ENCODE peak calls at places on chromosomes 12 and 14, in eight cellular contexts. V is A549, L is SK-N-SH, I is transverse colon, M is stomach, N is ovary, J is HepG2, Q is sigmoid colon. G is an unnamed sample.

GRCh38 chr14:55028476-55028875 is 1.4 kb downstream of the SOCS4 start:
- DNase-seq in L (no peak), Q (no peak), I (no peak), M (no peak), J (no peak), N (no peak), V (no peak), G (no peak)

GRCh38 chr14:90985601-90986242 is 74.7 kb downstream of the RPS6KA5 start:
- DNase-seq in J (no peak), I (no peak), M (no peak), N (no peak), Q (no peak), L (no peak), V (no peak), G (no peak)

GRCh38 chr14:61321385-61322010 is at the start of gene PRKCH:
- DNase-seq in J (peak), N (peak), Q (peak), M (peak), L (peak), I (peak), V (peak), G (no peak)

GRCh38 chr12:62530596-62530995 is 64.0 kb downstream of the MON2 start:
- DNase-seq in L (no peak), Q (no peak), V (no peak), I (no peak), M (no peak), N (no peak), J (no peak), G (no peak)

GRCh38 chr12:82968644-82969339 is 282.1 kb downstream of the TMTC2 start:
- DNase-seq in I (no peak), V (no peak), J (no peak), L (peak), M (no peak), Q (no peak), N (no peak), G (no peak)

GRCh38 chr12:32089156-32089950 is 17.3 kb upstream of the BICD1 start:
- DNase-seq in Q (no peak), M (no peak), V (no peak), I (no peak), J (no peak), L (peak), N (no peak), G (no peak)

GRCh38 chr12:65278576-65279386 is at the start of gene MSRB3:
- DNase-seq in M (peak), J (peak), I (peak), Q (peak), V (peak), N (peak), L (peak), G (no peak)

GRCh38 chr12:109309441-109310246 is 560 bp upstream of the FOXN4 start:
- DNase-seq in M (no peak), L (peak), Q (no peak), N (no peak), I (no peak), V (no peak), J (no peak), G (no peak)

GRCh38 chr12:105292705-105293104 is 37.8 kb upstream of the C12orf75 start:
- DNase-seq in Q (no peak), V (no peak), L (no peak), J (no peak), N (no peak), I (no peak), M (no peak), G (no peak)

GRCh38 chr12:34390846-34391700 is 368.8 kb downstream of the ALG10 start:
- DNase-seq in L (no peak), J (no peak), I (no peak), M (no peak), V (no peak), N (no peak), Q (peak), G (no peak)

GRCh38 chr12:51056242-51056641 is 8.1 kb downstream of the LETMD1 start:
- DNase-seq in N (no peak), J (no peak), Q (no peak), M (no peak), I (no peak), L (no peak), V (no peak), G (no peak)

GRCh38 chr14:94598816-94599655 is 13.2 kb upstream of the SERPINA3 start:
- DNase-seq in N (peak), V (peak), I (peak), M (peak), Q (peak), J (peak), L (no peak), G (no peak)

GRCh38 chr12:21710944-21711343 is 53.3 kb upstream of the LDHB start:
- DNase-seq in I (no peak), Q (no peak), L (no peak), N (no peak), V (no peak), J (no peak), M (no peak), G (no peak)

GRCh38 chr12:108151505-108152178 is 22.6 kb downstream of the WSCD2 start:
- DNase-seq in V (no peak), Q (no peak), J (no peak), M (no peak), L (no peak), I (no peak), N (no peak), G (no peak)

GRCh38 chr14:99733551-99734405 is 49.7 kb downstream of the CYP46A1 start:
- DNase-seq in V (no peak), Q (peak), N (peak), L (no peak), J (no peak), I (peak), M (no peak), G (no peak)

GRCh38 chr12:85468356-85469157 is 188.5 kb downstream of the ALX1 start:
- DNase-seq in I (peak), J (peak), N (peak), L (peak), M (peak), Q (no peak), V (peak), G (peak)

GRCh38 chr12:105783983-105784947 is 354.5 kb downstream of the NUAK1 start:
- DNase-seq in Q (no peak), V (no peak), L (no peak), N (no peak), J (no peak), I (no peak), M (no peak), G (peak)

GRCh38 chr12:82781288-82782078 is 94.8 kb downstream of the TMTC2 start:
- DNase-seq in N (no peak), I (no peak), L (no peak), J (no peak), M (no peak), V (no peak), Q (no peak), G (no peak)

GRCh38 chr12:128551266-128552025 is 272.3 kb downstream of the SLC15A4 start:
- DNase-seq in V (no peak), L (no peak), I (no peak), J (no peak), N (no peak), Q (no peak), M (no peak), G (no peak)

GRCh38 chr14:59511916-59512530 is 27.7 kb downstream of the JKAMP start:
- DNase-seq in Q (no peak), L (peak), V (peak), J (no peak), M (no peak), N (no peak), I (peak), G (no peak)

GRCh38 chr14:38762436-38762835 is 340.6 kb downstream of the SEC23A start:
- DNase-seq in Q (no peak), N (no peak), I (no peak), J (no peak), L (no peak), M (no peak), V (no peak), G (no peak)

GRCh38 chr12:129101404-129101803 is 248.1 kb downstream of the GLT1D1 start:
- DNase-seq in L (no peak), N (no peak), I (no peak), Q (no peak), V (no peak), M (no peak), J (no peak), G (no peak)

GRCh38 chr12:127290251-127290650 is 976.7 kb upstream of the TMEM132C start:
- DNase-seq in N (no peak), J (no peak), V (no peak), Q (no peak), L (no peak), M (no peak), I (no peak), G (no peak)

GRCh38 chr12:74889563-74890236 is 319.9 kb downstream of the KCNC2 start:
- DNase-seq in J (no peak), Q (no peak), L (no peak), N (no peak), I (no peak), M (no peak), V (peak), G (no peak)

GRCh38 chr14:68027276-68027675 is 207.7 kb downstream of the RAD51B start:
- DNase-seq in V (no peak), Q (no peak), N (no peak), L (no peak), I (no peak), M (no peak), J (no peak), G (no peak)

GRCh38 chr14:41609704-41610183 is 3.1 kb downstream of the LRFN5 start:
- DNase-seq in J (no peak), I (no peak), L (peak), Q (peak), M (no peak), V (no peak), N (peak), G (no peak)

GRCh38 chr12:119713551-119714031 is 45.7 kb downstream of the PRKAB1 start:
- DNase-seq in V (no peak), I (no peak), J (no peak), N (no peak), L (no peak), Q (no peak), M (peak), G (no peak)

GRCh38 chr12:46177020-46177419 is 91.8 kb downstream of the SLC38A1 start:
- DNase-seq in L (no peak), I (no peak), M (no peak), V (no peak), N (no peak), J (no peak), Q (no peak), G (peak)
- TF ChIP-seq EP300 in L (no peak), I (no peak), M (no peak), V (no peak), N (no peak), J (no peak), Q (no peak), G (no peak)

GRCh38 chr14:100900837-100901390 is 2.6 kb downstream of the RTL1 start:
- DNase-seq in M (no peak), L (peak), V (peak), J (peak), Q (peak), I (peak), N (peak), G (no peak)

GRCh38 chr14:100899841-100900771 is 3.4 kb downstream of the RTL1 start:
- DNase-seq in I (no peak), J (peak), N (peak), Q (peak), M (no peak), L (peak), V (no peak), G (no peak)

GRCh38 chr14:100898465-100898864 is 5.1 kb downstream of the RTL1 start:
- DNase-seq in M (no peak), V (no peak), J (no peak), I (no peak), Q (peak), N (peak), L (no peak), G (no peak)

GRCh38 chr14:100901391-100902183 is 1.9 kb downstream of the RTL1 start:
- DNase-seq in V (no peak), M (no peak), N (peak), J (no peak), I (no peak), Q (peak), L (peak), G (no peak)

DNA sequence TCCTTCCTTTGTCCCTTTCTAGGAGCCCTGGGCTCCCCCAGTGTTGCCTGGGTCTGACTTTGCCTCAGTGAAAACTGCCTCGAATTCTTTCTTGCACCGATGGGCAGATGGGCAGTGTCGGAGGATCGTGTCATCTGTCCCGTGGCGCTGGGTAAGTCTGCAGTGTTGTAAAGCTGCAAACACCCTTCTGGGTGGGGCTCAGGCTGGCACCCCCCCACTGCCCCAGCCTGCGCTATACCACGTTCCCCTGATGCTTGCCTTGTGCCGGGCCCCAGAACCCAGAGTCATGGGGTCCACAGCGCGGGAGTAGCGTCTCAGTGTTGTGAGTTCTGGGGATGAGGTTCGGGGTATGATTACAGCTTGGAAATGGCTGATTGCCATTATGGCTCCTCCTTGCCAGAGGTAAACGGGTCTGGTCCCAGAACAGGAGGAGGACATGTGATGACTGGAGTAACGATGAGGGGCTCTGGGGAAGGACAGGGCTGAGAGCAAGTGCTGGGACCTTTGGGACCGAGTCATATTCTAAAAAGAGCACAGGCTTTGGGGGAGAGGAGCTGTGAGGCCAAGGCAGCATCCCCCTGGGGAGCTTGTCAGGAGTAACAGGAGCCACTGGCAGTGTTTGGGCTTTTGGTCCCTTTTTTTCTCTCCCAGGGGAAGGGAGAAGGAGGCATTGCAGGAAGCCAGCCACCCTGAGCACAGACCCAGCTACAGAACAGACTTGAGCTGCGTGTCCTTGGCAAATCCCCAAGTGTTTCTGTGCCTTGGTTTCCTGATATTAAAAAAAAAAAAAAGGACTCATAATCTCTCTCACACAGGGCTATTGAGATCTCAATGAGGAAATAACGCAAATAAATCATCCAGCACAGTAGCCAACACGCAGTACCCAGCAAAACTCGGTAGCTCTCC is 4.3 kb downstream of the RTL1 start:
- DNase-seq in N (peak), Q (peak), I (no peak), V (no peak), M (no peak), J (no peak), L (peak), G (no peak)
- TF ChIP-seq EP300 in N (no peak), Q (no peak), I (no peak), V (no peak), M (no peak), J (no peak), L (no peak), G (no peak)

GRCh38 chr14:102586420-102587119 is 5.9 kb upstream of the RCOR1 start:
- DNase-seq in M (no peak), Q (no peak), V (no peak), J (no peak), N (no peak), L (no peak), I (no peak), G (no peak)
- TF ChIP-seq EP300 in M (no peak), Q (no peak), V (no peak), J (no peak), N (no peak), L (no peak), I (no peak), G (no peak)

GRCh38 chr12:3251691-3252090 is 174.5 kb downstream of the TSPAN9 start:
- DNase-seq in J (no peak), M (no peak), L (no peak), N (peak), I (no peak), V (no peak), Q (peak), G (no peak)

GRCh38 chr12:3253682-3254275 is 176.6 kb downstream of the TSPAN9 start:
- DNase-seq in I (no peak), Q (no peak), V (no peak), L (no peak), M (no peak), N (no peak), J (no peak), G (no peak)

GRCh38 chr12:3250576-3250975 is 173.4 kb downstream of the TSPAN9 start:
- DNase-seq in V (no peak), Q (no peak), N (no peak), L (no peak), I (no peak), M (no peak), J (no peak), G (no peak)

GRCh38 chr12:3251067-3251466 is 173.9 kb downstream of the TSPAN9 start:
- DNase-seq in Q (no peak), N (no peak), J (no peak), V (no peak), I (no peak), M (no peak), L (no peak), G (no peak)

GRCh38 chr12:3252416-3252815 is 175.2 kb downstream of the TSPAN9 start:
- DNase-seq in V (no peak), I (peak), N (peak), J (no peak), L (no peak), Q (peak), M (peak), G (no peak)
- TF ChIP-seq EP300 in V (no peak), I (no peak), N (no peak), J (no peak), L (no peak), Q (peak), M (no peak), G (no peak)

GRCh38 chr14:88550078-88550477 is 4.7 kb downstream of the PTPN21 start:
- DNase-seq in N (no peak), L (no peak), I (no peak), J (no peak), Q (peak), V (no peak), M (no peak), G (no peak)

GRCh38 chr14:88553886-88554457 is 835 bp downstream of the PTPN21 start:
- DNase-seq in N (peak), J (no peak), Q (no peak), I (no peak), M (no peak), L (no peak), V (no peak), G (no peak)

GRCh38 chr14:88551094-88551870 is 3.5 kb downstream of the PTPN21 start:
- DNase-seq in N (peak), J (no peak), Q (peak), L (peak), I (peak), M (peak), V (peak), G (no peak)

GRCh38 chr14:88552859-88553258 is 1.9 kb downstream of the PTPN21 start:
- DNase-seq in V (no peak), Q (no peak), M (no peak), N (no peak), I (no peak), L (no peak), J (peak), G (no peak)

GRCh38 chr14:88551936-88552565 is 2.8 kb downstream of the PTPN21 start:
- DNase-seq in L (peak), I (no peak), J (no peak), V (no peak), N (peak), M (no peak), Q (peak), G (no peak)
- TF ChIP-seq EP300 in L (no peak), I (no peak), J (no peak), V (no peak), N (no peak), M (no peak), Q (no peak), G (no peak)

GRCh38 chr12:122866950-122867607 is 28.8 kb downstream of the VPS37B start:
- DNase-seq in J (no peak), Q (peak), N (no peak), V (no peak), M (peak), L (peak), I (no peak), G (no peak)
- TF ChIP-seq EP300 in J (no peak), Q (no peak), N (no peak), V (no peak), M (no peak), L (no peak), I (no peak), G (no peak)

GRCh38 chr12:131116437-131117117 is 162.9 kb downstream of the ADGRD1 start:
- DNase-seq in Q (peak), J (no peak), V (peak), I (no peak), L (peak), N (no peak), M (no peak), G (no peak)
- TF ChIP-seq EP300 in Q (no peak), J (no peak), V (no peak), I (no peak), L (no peak), N (no peak), M (no peak), G (no peak)

DNA sequence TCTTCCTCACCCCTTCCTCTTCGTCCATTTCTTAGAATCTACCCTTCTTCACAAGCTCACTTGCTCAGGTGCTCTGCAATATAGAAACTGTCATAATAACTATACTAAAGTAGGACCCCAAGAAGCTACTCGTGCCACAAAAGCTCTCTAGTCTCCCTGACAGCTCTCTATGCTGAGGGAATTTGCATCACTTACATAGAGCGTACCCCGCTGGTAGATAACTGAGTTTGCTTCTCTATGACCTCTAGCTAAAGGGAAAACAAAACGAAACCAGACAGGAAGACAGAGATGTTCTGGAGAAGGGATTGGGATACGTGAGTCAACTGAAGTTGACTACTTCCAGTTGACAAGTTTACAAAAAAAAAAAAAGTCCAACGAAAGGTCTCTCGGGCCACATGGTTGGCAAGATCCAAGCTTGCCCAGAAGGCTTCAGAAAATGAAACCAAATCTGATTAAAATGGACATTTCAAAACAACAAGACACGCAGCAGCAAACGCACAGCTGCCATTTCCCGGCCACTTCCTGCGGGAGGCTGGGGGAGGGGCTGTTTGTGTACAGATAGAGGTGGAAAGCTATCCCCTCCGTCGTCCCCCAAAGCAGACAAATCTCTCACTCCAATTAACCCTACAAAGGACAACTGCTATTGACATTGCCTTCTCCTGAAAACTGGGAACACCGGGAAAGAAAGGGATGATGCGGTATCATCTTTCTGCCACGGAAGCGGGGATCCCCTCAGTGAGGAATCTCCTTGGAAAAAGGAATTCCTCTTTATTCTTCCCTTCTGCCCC is 1.3 kb downstream of the BAZ2A start:
- DNase-seq in V (peak), I (peak), N (peak), J (peak), M (peak), L (peak), Q (peak), G (no peak)
- TF ChIP-seq EP300 in V (no peak), I (no peak), N (no peak), J (no peak), M (no peak), L (peak), Q (no peak), G (peak)